ENCODE peak calls at places on chromosomes 11 and 22, in six cellular contexts. T is nucleus accumbens, N is NCI-H2081, E is hepatic stellate cell, V is T-helper 2 cell, M is A549. L is an unnamed sample.

GRCh38 chr11:134120143-134120850 is 51.4 kb downstream of the JAM3 start:
- DNase-seq in T (peak), N (peak), E (peak), V (no peak), M (no peak), L (peak)

GRCh38 chr22:38948181-38948940 is 9.0 kb upstream of the APOBEC3A start:
- DNase-seq in T (no peak), N (no peak), E (no peak), V (no peak), M (no peak), L (no peak)

GRCh38 chr11:62601114-62601363 is 626 bp downstream of the MTA2 start:
- DNase-seq in T (no peak), N (no peak), E (peak), V (peak), M (no peak), L (no peak)

GRCh38 chr11:12251651-12252560 is 125.5 kb upstream of the PARVA start:
- DNase-seq in T (no peak), N (peak), E (no peak), V (no peak), M (no peak), L (no peak)

GRCh38 chr22:30354644-30355043 is 2.0 kb downstream of the SF3A1 start:
- DNase-seq in T (no peak), N (no peak), E (no peak), V (no peak), M (no peak), L (no peak)

GRCh38 chr11:27046956-27047355 is 6.3 kb downstream of the BBOX1 start:
- DNase-seq in T (no peak), N (no peak), E (no peak), V (no peak), M (no peak), L (no peak)

GRCh38 chr22:49671331-49672012 is 156.2 kb downstream of the BRD1 start:
- DNase-seq in T (no peak), N (no peak), E (no peak), V (no peak), M (no peak), L (no peak)

GRCh38 chr22:33844273-33844672 is 76.0 kb downstream of the LARGE1 start:
- DNase-seq in T (no peak), N (no peak), E (no peak), V (no peak), M (no peak), L (no peak)

GRCh38 chr11:112012877-112013276 is 12.3 kb upstream of the DLAT start:
- DNase-seq in T (no peak), N (no peak), E (no peak), V (no peak), M (no peak), L (no peak)

GRCh38 chr22:29306830-29307657 is 594 bp downstream of the GAS2L1 start:
- DNase-seq in T (peak), N (peak), E (peak), V (peak), M (peak), L (no peak)

GRCh38 chr11:131712897-131713296 is 342.5 kb downstream of the NTM start:
- DNase-seq in T (no peak), N (no peak), E (no peak), V (no peak), M (no peak), L (no peak)

GRCh38 chr22:30742291-30743256 is 47.9 kb downstream of the OSBP2 start:
- DNase-seq in T (no peak), N (no peak), E (no peak), V (no peak), M (no peak), L (no peak)

GRCh38 chr11:46930089-46930488 is 6.5 kb upstream of the CSTPP1 start:
- DNase-seq in T (peak), N (peak), E (no peak), V (no peak), M (peak), L (peak)

GRCh38 chr11:75591371-75591770 is 29.3 kb downstream of the SERPINH1 start:
- DNase-seq in T (no peak), N (no peak), E (no peak), V (no peak), M (no peak), L (no peak)

GRCh38 chr11:1470681-1471611 is 15.6 kb downstream of the MOB2 start:
- DNase-seq in T (no peak), N (no peak), E (no peak), V (no peak), M (no peak), L (no peak)

GRCh38 chr22:30305906-30306628 is 16.8 kb upstream of the CASTOR1 start:
- DNase-seq in T (no peak), N (no peak), E (no peak), V (no peak), M (no peak), L (no peak)

GRCh38 chr11:76699461-76700091 is 29.0 kb upstream of the LRRC32 start:
- DNase-seq in T (no peak), N (no peak), E (no peak), V (no peak), M (no peak), L (no peak)

GRCh38 chr11:117823294-117823940 is 1.1 kb downstream of the FXYD2 start:
- DNase-seq in T (no peak), N (peak), E (no peak), V (no peak), M (no peak), L (no peak)

GRCh38 chr22:30863161-30863833 is 105.3 kb downstream of the MORC2 start:
- DNase-seq in T (peak), N (no peak), E (peak), V (no peak), M (no peak), L (no peak)

GRCh38 chr22:39263626-39264025 is 18.8 kb upstream of the PDGFB start:
- DNase-seq in T (no peak), N (no peak), E (no peak), V (no peak), M (no peak), L (no peak)

GRCh38 chr11:33944345-33944692 is 52.4 kb upstream of the LMO2 start:
- DNase-seq in T (no peak), N (no peak), E (no peak), V (no peak), M (no peak), L (no peak)

GRCh38 chr11:30429550-30429949 is 106.6 kb downstream of the ARL14EP start:
- DNase-seq in T (no peak), N (no peak), E (no peak), V (no peak), M (no peak), L (no peak)

GRCh38 chr11:64469288-64469687 is 110.3 kb downstream of the RPS6KA4 start:
- DNase-seq in T (no peak), N (no peak), E (no peak), V (no peak), M (no peak), L (no peak)

GRCh38 chr22:42344391-42344861 is 74.0 kb upstream of the TCF20 start:
- DNase-seq in T (peak), N (peak), E (no peak), V (no peak), M (no peak), L (no peak)

GRCh38 chr11:29333993-29334780 is 682.6 kb downstream of the KCNA4 start:
- DNase-seq in T (no peak), N (peak), E (peak), V (no peak), M (peak), L (no peak)